ENCODE peak calls at places on chromosome 22, in six cellular contexts. O, W, P, D, Q and S are unnamed samples.
A peak's percentile ranks its signal among the peaks of the same experiment; 100 is the strongest.

GRCh38 chr22:22820626-22821025 is 67.0 kb upstream of the IGLL5 start:
- DNase-seq in O (no peak), W (no peak), P (no peak), D (no peak), Q (no peak), S (no peak)

GRCh38 chr22:25672685-25673084 is 69.3 kb upstream of the MYO18B start:
- DNase-seq in O (no peak), W (no peak), P (no peak), D (no peak), Q (peak; percentile 10), S (no peak)

GRCh38 chr22:31308181-31308580 is 15.9 kb upstream of the PIK3IP1 start:
- DNase-seq in O (no peak), W (no peak), P (no peak), D (no peak), Q (no peak), S (no peak)

GRCh38 chr22:44024288-44024908 is at the start of gene PARVB:
- DNase-seq in O (peak; percentile 70), W (peak; percentile 9), P (peak; percentile 26), D (peak; percentile 20), Q (no peak), S (peak; percentile 39)

GRCh38 chr22:17232406-17232805 is 13.2 kb upstream of the ADA2 start:
- DNase-seq in O (no peak), W (no peak), P (no peak), D (no peak), Q (no peak), S (no peak)

GRCh38 chr22:18000441-18001039 is 23.8 kb downstream of the MICAL3 start:
- DNase-seq in O (no peak), W (peak; percentile 24), P (peak; percentile 30), D (peak; percentile 9), Q (no peak), S (peak; percentile 30)

GRCh38 chr22:31173386-31174145 is 13.6 kb downstream of the RNF185 start:
- DNase-seq in O (no peak), W (peak; percentile 32), P (no peak), D (no peak), Q (peak; percentile 95), S (no peak)

GRCh38 chr22:41178425-41178975 is 26.6 kb upstream of the L3MBTL2 start:
- DNase-seq in O (no peak), W (no peak), P (no peak), D (no peak), Q (no peak), S (no peak)

GRCh38 chr22:40281717-40282116 is 64.6 kb upstream of the ADSL start:
- DNase-seq in O (no peak), W (no peak), P (no peak), D (no peak), Q (no peak), S (no peak)

GRCh38 chr22:20205964-20206708 is 55.3 kb upstream of the CCDC188 start:
- DNase-seq in O (peak; percentile 85), W (peak; percentile 75), P (peak; percentile 61), D (peak; percentile 49), Q (peak; percentile 63), S (no peak)

GRCh38 chr22:19875061-19875530 is 20.4 kb upstream of the GNB1L start:
- DNase-seq in O (peak; percentile 70), W (no peak), P (peak; percentile 12), D (no peak), Q (no peak), S (no peak)

GRCh38 chr22:27413702-27414101 is 387.9 kb downstream of the MN1 start:
- DNase-seq in O (no peak), W (no peak), P (no peak), D (no peak), Q (no peak), S (no peak)

GRCh38 chr22:40631925-40632324 is 4.6 kb downstream of the MRTFA start:
- DNase-seq in O (no peak), W (no peak), P (no peak), D (no peak), Q (no peak), S (no peak)

GRCh38 chr22:42202048-42202447 is 68.4 kb downstream of the TCF20 start:
- DNase-seq in O (no peak), W (no peak), P (no peak), D (no peak), Q (no peak), S (no peak)

GRCh38 chr22:41181349-41182241 is 23.5 kb upstream of the L3MBTL2 start:
- DNase-seq in O (no peak), W (no peak), P (no peak), D (peak; percentile 55), Q (peak; percentile 66), S (peak; percentile 14)

GRCh38 chr22:46696225-46696518 is 41.9 kb downstream of the CERK start:
- DNase-seq in O (no peak), W (no peak), P (no peak), D (no peak), Q (no peak), S (no peak)

GRCh38 chr22:26570126-26570525 is 19.8 kb downstream of the TPST2 start:
- DNase-seq in O (no peak), W (no peak), P (no peak), D (no peak), Q (no peak), S (no peak)

GRCh38 chr22:39617342-39617741 is 46.8 kb downstream of the CACNA1I start:
- DNase-seq in O (no peak), W (no peak), P (no peak), D (no peak), Q (no peak), S (no peak)

GRCh38 chr22:26054846-26055245 is 114.4 kb upstream of the SEZ6L start:
- DNase-seq in O (no peak), W (no peak), P (no peak), D (no peak), Q (no peak), S (no peak)

GRCh38 chr22:42388130-42388797 is 43.9 kb downstream of the NFAM1 start:
- DNase-seq in O (no peak), W (no peak), P (no peak), D (peak; percentile 15), Q (peak; percentile 17), S (no peak)

GRCh38 chr22:21832291-21833290 is 34.9 kb downstream of the MAPK1 start:
- DNase-seq in O (no peak), W (no peak), P (no peak), D (no peak), Q (peak; percentile 9), S (no peak)

GRCh38 chr22:32836286-32836859 is 34.9 kb downstream of the TIMP3 start:
- DNase-seq in O (no peak), W (peak; percentile 5), P (no peak), D (peak; percentile 6), Q (peak; percentile 22), S (no peak)

GRCh38 chr22:48695731-48696305 is 1131.9 kb downstream of the BRD1 start:
- DNase-seq in O (no peak), W (no peak), P (no peak), D (no peak), Q (no peak), S (no peak)

GRCh38 chr22:47092896-47093311 is 330.5 kb downstream of the TBC1D22A start:
- DNase-seq in O (no peak), W (no peak), P (no peak), D (no peak), Q (peak; percentile 67), S (no peak)

GRCh38 chr22:48478124-48478523 is 1349.5 kb downstream of the BRD1 start:
- DNase-seq in O (no peak), W (no peak), P (no peak), D (no peak), Q (no peak), S (no peak)

GRCh38 chr22:27687984-27688545 is 113.5 kb downstream of the MN1 start:
- DNase-seq in O (no peak), W (peak; percentile 31), P (no peak), D (no peak), Q (no peak), S (peak; percentile 45)

GRCh38 chr22:19516378-19517170 is 7.6 kb downstream of the CLDN5 start:
- DNase-seq in O (no peak), W (no peak), P (no peak), D (no peak), Q (no peak), S (no peak)

DNA sequence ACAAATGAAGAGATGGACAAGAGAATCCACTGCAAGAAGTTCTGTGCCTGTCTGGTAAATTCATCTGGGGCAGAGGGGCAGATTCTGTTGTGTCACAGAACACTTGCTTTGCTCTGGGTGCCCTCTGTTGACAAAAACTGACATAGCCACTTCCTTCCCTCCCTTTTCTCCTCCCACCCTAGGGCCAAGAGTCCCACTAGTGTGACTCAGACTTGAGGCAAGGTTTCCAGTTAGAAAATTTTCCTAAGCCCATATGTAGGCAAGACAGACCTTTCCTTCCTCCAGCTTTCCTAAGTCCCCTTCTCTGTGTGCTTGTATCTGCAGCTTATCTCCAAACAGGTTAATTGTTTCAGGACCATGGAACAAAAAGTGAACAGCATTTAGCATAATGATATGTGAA is 106.8 kb downstream of the RBFOX2 start:
- DNase-seq in O (no peak), W (peak; percentile 83), P (peak; percentile 60), D (peak; percentile 77), Q (peak; percentile 90), S (peak; percentile 76)
- TF ChIP-seq CTCF in O (peak; percentile 71), W (peak; percentile 75), P (peak; percentile 64), D (peak; percentile 72), Q (peak; percentile 80), S (peak; percentile 49)

GRCh38 chr22:50481440-50482106 is at the start of gene ADM2:
- DNase-seq in O (peak; percentile 77), W (no peak), P (no peak), D (peak; percentile 47), Q (no peak), S (peak; percentile 80)
- H3K4me3 ChIP-seq in O (peak within 1 kb of the TSS; percentile 54), W (peak within 1 kb of the TSS; percentile 72), P (peak within 1 kb of the TSS; percentile 20), D (peak within 1 kb of the TSS; percentile 87), Q (peak within 1 kb of the TSS; percentile 57), S (peak within 1 kb of the TSS; percentile 58)

DNA sequence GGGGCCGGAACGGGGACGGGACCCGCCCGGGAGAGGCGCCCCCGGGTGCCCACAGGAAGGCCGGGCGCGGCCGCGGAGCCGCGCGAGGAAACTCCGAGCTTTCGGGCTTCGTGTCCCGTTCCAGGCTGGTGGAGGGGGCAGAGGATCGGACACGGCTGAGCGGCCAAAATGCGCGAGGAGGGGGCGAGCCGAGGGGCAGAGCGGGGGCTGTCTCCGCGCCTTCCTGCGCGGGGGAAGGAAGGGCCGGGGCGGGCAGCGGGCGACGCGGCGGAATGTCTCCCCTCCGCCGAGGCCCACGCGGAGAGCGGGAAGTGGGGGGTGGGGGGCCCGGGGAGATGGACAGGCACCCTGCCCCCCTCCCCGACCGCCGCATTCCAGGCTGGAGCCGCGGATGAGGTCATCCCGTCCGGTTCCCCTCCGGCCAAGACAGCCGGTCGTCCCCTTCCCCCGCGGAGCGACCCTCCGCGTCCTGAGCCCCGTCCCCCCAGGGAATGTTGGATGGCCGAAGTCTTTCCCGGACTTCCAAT is 465 bp downstream of the CDC42EP1 start:
- DNase-seq in O (peak; percentile 85), W (no peak), P (peak; percentile 78), D (peak; percentile 47), Q (peak; percentile 53), S (peak; percentile 59)
- H3K4me1 ChIP-seq in O (peaks cover 58% of the 10 kb centered on the region), W (peaks cover 60% of the 10 kb centered on the region), P (peaks cover 31% of the 10 kb centered on the region), D (peaks cover 50% of the 10 kb centered on the region), Q (peaks cover 29% of the 10 kb centered on the region), S (peaks cover 50% of the 10 kb centered on the region)

GRCh38 chr22:35894464-35894878 is 134.2 kb downstream of the RBFOX2 start:
- DNase-seq in O (no peak), W (no peak), P (peak; percentile 41), D (no peak), Q (no peak), S (no peak)
- TF ChIP-seq CTCF in O (no peak), W (no peak), P (peak; percentile 28), D (no peak), Q (no peak), S (no peak)